ENCODE peak calls at places on chromosomes 16 and 17, in six cellular contexts. I, O, W, N, V and S are unnamed samples.

GRCh38 chr17:82871056-82871775 is 31.4 kb upstream of the ZNF750 start:
- DNase-seq in W (no peak), N (no peak), I (no peak), O (no peak), V (no peak), S (peak)

GRCh38 chr17:80948961-80949450 is 42.6 kb upstream of the CHMP6 start:
- DNase-seq in V (no peak), W (no peak), N (no peak), O (no peak), I (no peak), S (no peak)

GRCh38 chr16:80027007-80027965 is 426.7 kb upstream of the MAF start:
- DNase-seq in O (peak), I (no peak), W (peak), N (peak), V (peak), S (peak)

GRCh38 chr16:17998550-17998949 is 338.0 kb downstream of the NPIPA8 start:
- DNase-seq in O (no peak), W (no peak), N (no peak), I (no peak), V (no peak), S (no peak)

GRCh38 chr17:80874866-80875445 is 116.7 kb upstream of the CHMP6 start:
- DNase-seq in I (no peak), N (no peak), V (no peak), W (peak), O (no peak), S (no peak)

GRCh38 chr16:66899945-66900688 is 18.6 kb downstream of the CDH16 start:
- DNase-seq in I (peak), N (peak), W (peak), V (no peak), O (peak), S (peak)

GRCh38 chr17:59601130-59601529 is 18.6 kb upstream of the CLTC start:
- DNase-seq in W (no peak), I (no peak), O (no peak), N (no peak), V (no peak), S (no peak)

GRCh38 chr17:76909971-76910760 is 42.0 kb downstream of the MGAT5B start:
- DNase-seq in V (peak), N (peak), I (no peak), O (peak), W (peak), S (peak)

GRCh38 chr16:23435500-23435899 is 17.5 kb downstream of the COG7 start:
- DNase-seq in O (peak), W (peak), V (peak), N (peak), I (no peak), S (peak)

GRCh38 chr17:2427910-2428309 is 27.1 kb upstream of the MNT start:
- DNase-seq in N (no peak), O (no peak), W (no peak), V (no peak), I (no peak), S (no peak)

GRCh38 chr16:12511708-12512107 is 292.0 kb downstream of the CPPED1 start:
- DNase-seq in N (no peak), I (no peak), V (no peak), O (no peak), W (no peak), S (no peak)

GRCh38 chr16:55494994-55495421 is 13.9 kb upstream of the LPCAT2 start:
- DNase-seq in N (peak), W (no peak), O (peak), V (no peak), I (no peak), S (peak)

GRCh38 chr17:18851206-18851605 is 6.7 kb upstream of the PRPSAP2 start:
- DNase-seq in V (no peak), N (no peak), W (no peak), I (no peak), O (peak), S (no peak)

GRCh38 chr16:78519896-78520295 is 420.4 kb downstream of the WWOX start:
- DNase-seq in O (no peak), N (no peak), I (no peak), V (no peak), W (no peak), S (no peak)

GRCh38 chr16:24858219-24859041 is 12.7 kb downstream of the SLC5A11 start:
- DNase-seq in I (no peak), W (peak), V (peak), N (peak), O (peak), S (peak)

GRCh38 chr17:82551779-82552457 is 32.4 kb downstream of the FOXK2 start:
- DNase-seq in N (peak), O (peak), I (peak), W (peak), V (peak), S (peak)

GRCh38 chr16:77171750-77172635 is 19.0 kb upstream of the MON1B start:
- DNase-seq in I (peak), O (peak), V (no peak), W (no peak), N (peak), S (peak)

GRCh38 chr17:60163108-60163784 is 13.5 kb downstream of the CA4 start:
- DNase-seq in O (no peak), V (no peak), N (no peak), W (peak), I (no peak), S (no peak)

GRCh38 chr17:74118504-74118903 is 85.0 kb upstream of the RPL38 start:
- DNase-seq in I (no peak), W (no peak), N (no peak), O (peak), V (no peak), S (no peak)

GRCh38 chr17:72571813-72572396 is 451.1 kb downstream of the SOX9 start:
- DNase-seq in N (no peak), I (no peak), O (peak), V (no peak), W (no peak), S (no peak)

GRCh38 chr17:9982159-9982558 is 77.1 kb upstream of the RCVRN start:
- DNase-seq in W (no peak), I (no peak), V (no peak), O (peak), N (no peak), S (no peak)

GRCh38 chr17:37699285-37699973 is 45.4 kb downstream of the HNF1B start:
- DNase-seq in W (no peak), N (no peak), V (no peak), I (no peak), O (no peak), S (no peak)

GRCh38 chr16:31093132-31093703 is 1.4 kb downstream of the VKORC1 start:
- DNase-seq in O (peak), W (no peak), V (no peak), I (peak), N (no peak), S (no peak)

GRCh38 chr16:11050954-11051353 is 106.6 kb downstream of the CLEC16A start:
- DNase-seq in O (no peak), N (no peak), I (no peak), W (no peak), V (no peak), S (no peak)

GRCh38 chr17:52947418-52947817 is 788.9 kb upstream of the CA10 start:
- DNase-seq in O (no peak), N (no peak), W (no peak), I (no peak), V (no peak), S (no peak)

GRCh38 chr16:86924537-86924936 is 346.2 kb downstream of the FOXL1 start:
- DNase-seq in I (no peak), O (no peak), W (no peak), N (peak), V (no peak), S (no peak)